ENCODE peak calls at places on chromosomes 4 and X, in five cellular contexts. Y is GM20000, W is left colon, X is astrocyte of the spinal cord, E is GM23338. P is an unnamed sample.

GRCh38 chr4:166121897-166122296 is 248.9 kb downstream of the TLL1 start:
- DNase-seq in Y (no peak), W (no peak), X (no peak), E (no peak), P (no peak)

GRCh38 chrX:107728342-107729099 is 47.1 kb downstream of the TSC22D3 start:
- DNase-seq in Y (no peak), W (no peak), X (no peak), E (no peak), P (no peak)

GRCh38 chr4:148834804-148835598 is 392.8 kb upstream of the NR3C2 start:
- DNase-seq in Y (no peak), W (no peak), X (peak), E (peak), P (peak)

GRCh38 chrX:40496728-40497127 is 84.0 kb upstream of the ATP6AP2 start:
- DNase-seq in Y (no peak), W (no peak), X (peak), E (peak), P (no peak)

GRCh38 chrX:37818031-37818430 is 29.3 kb downstream of the DYNLT3 start:
- DNase-seq in Y (peak), W (no peak), X (no peak), E (no peak), P (no peak)

GRCh38 chrX:141176586-141177451 is at the start of gene LDOC1:
- DNase-seq in Y (peak), W (peak), X (peak), E (peak), P (peak)

GRCh38 chr4:101199507-101200285 is 147.6 kb downstream of the PPP3CA start:
- DNase-seq in Y (no peak), W (no peak), X (peak), E (no peak), P (peak)

GRCh38 chrX:69616520-69617203 is 749 bp downstream of the EDA start:
- DNase-seq in Y (no peak), W (peak), X (no peak), E (peak), P (peak)

GRCh38 chr4:155173371-155173770 is 35.1 kb upstream of the NPY2R start:
- DNase-seq in Y (no peak), W (no peak), X (peak), E (no peak), P (no peak)

GRCh38 chrX:125769628-125770027 is 396.5 kb downstream of the DCAF12L2 start:
- DNase-seq in Y (no peak), W (no peak), X (no peak), E (no peak), P (no peak)

GRCh38 chr4:47536956-47537355 is 51.9 kb downstream of the ATP10D start:
- DNase-seq in Y (no peak), W (no peak), X (no peak), E (no peak), P (no peak)

GRCh38 chrX:51834076-51834475 is 59.3 kb upstream of the MAGED1 start:
- DNase-seq in Y (no peak), W (no peak), X (no peak), E (no peak), P (no peak)

GRCh38 chr4:1866095-1866755 is 5.0 kb upstream of the NSD2 start:
- DNase-seq in Y (no peak), W (no peak), X (no peak), E (no peak), P (no peak)

GRCh38 chrX:7316280-7316679 is 168.3 kb upstream of the PUDP start:
- DNase-seq in Y (no peak), W (no peak), X (no peak), E (no peak), P (peak)

GRCh38 chr4:111475001-111475400 is 670.3 kb upstream of the FAM241A start:
- DNase-seq in Y (no peak), W (peak), X (peak), E (peak), P (no peak)

GRCh38 chr4:41257257-41257900 is 651 bp downstream of the UCHL1 start:
- DNase-seq in Y (peak), W (peak), X (peak), E (peak), P (peak)

GRCh38 chr4:151417766-151418376 is 8.9 kb downstream of the FHIP1A start:
- DNase-seq in Y (no peak), W (no peak), X (no peak), E (no peak), P (no peak)

GRCh38 chrX:116272328-116272727 is 101.8 kb downstream of the AGTR2 start:
- DNase-seq in Y (no peak), W (no peak), X (peak), E (peak), P (no peak)

GRCh38 chr4:37561803-37562207 is 124.4 kb downstream of the RELL1 start:
- DNase-seq in Y (no peak), W (no peak), X (peak), E (no peak), P (peak)

GRCh38 chr4:8132947-8133705 is 25.5 kb downstream of the ABLIM2 start:
- DNase-seq in Y (no peak), W (no peak), X (no peak), E (no peak), P (no peak)

GRCh38 chrX:46325312-46325877 is 219.8 kb downstream of the ZNF674 start:
- DNase-seq in Y (no peak), W (no peak), X (peak), E (peak), P (peak)

GRCh38 chrX:67555578-67556203 is 11.9 kb downstream of the AR start:
- DNase-seq in Y (no peak), W (peak), X (peak), E (peak), P (peak)

GRCh38 chr4:58587856-58588255 is 1477.7 kb upstream of the IGFBP7 start:
- DNase-seq in Y (no peak), W (no peak), X (no peak), E (no peak), P (no peak)

GRCh38 chr4:47863486-47863885 is 25.6 kb upstream of the CORIN start:
- DNase-seq in Y (no peak), W (no peak), X (no peak), E (no peak), P (no peak)

GRCh38 chr4:128379860-128380259 is 92.2 kb upstream of the PGRMC2 start:
- DNase-seq in Y (peak), W (peak), X (peak), E (peak), P (peak)

GRCh38 chrX:63930140-63930539 is 145.1 kb upstream of the ARHGEF9 start:
- DNase-seq in Y (no peak), W (no peak), X (no peak), E (peak), P (no peak)

GRCh38 chrX:99572711-99573110 is 837.4 kb downstream of the PCDH19 start:
- DNase-seq in Y (no peak), W (no peak), X (peak), E (peak), P (no peak)

GRCh38 chr4:73421708-73422457 is 14.1 kb upstream of the AFP start:
- DNase-seq in Y (no peak), W (no peak), X (no peak), E (no peak), P (no peak)

GRCh38 chr4:144645102-144645469 is 870 bp upstream of the HHIP start:
- DNase-seq in Y (no peak), W (peak), X (peak), E (peak), P (peak)

GRCh38 chr4:136036744-136037143 is 1495.5 kb downstream of the PCDH18 start:
- DNase-seq in Y (no peak), W (no peak), X (peak), E (no peak), P (no peak)

GRCh38 chr4:167222098-167222497 is 12.2 kb downstream of the SPOCK3 start:
- DNase-seq in Y (no peak), W (no peak), X (no peak), E (no peak), P (no peak)

GRCh38 chr4:157035471-157035870 is 40.5 kb upstream of the GLRB start:
- DNase-seq in Y (no peak), W (no peak), X (no peak), E (no peak), P (no peak)

GRCh38 chr4:41957634-41958033 is 22.4 kb downstream of the TMEM33 start:
- DNase-seq in Y (peak), W (no peak), X (no peak), E (peak), P (peak)

GRCh38 chrX:49058794-49059193 is at the start of gene CCDC120:
- DNase-seq in Y (no peak), W (peak), X (no peak), E (peak), P (no peak)